ENCODE peak calls at places on chromosomes 5 and 9, in six cellular contexts. One of them, this sample, is unnamed.

GRCh38 chr5:173902743-173903142 is 14.6 kb downstream of the CPEB4 start:
- DNase-seq in ELR: no peak
- DNase-seq in left colon: no peak
- DNase-seq in WTC11: no peak
- DNase-seq in lower leg skin: no peak
- DNase-seq in amniotic stem cell: no peak
- DNase-seq in this sample: no peak

GRCh38 chr5:111072949-111073682 is 1.6 kb downstream of the TSLP start:
- DNase-seq in ELR: peak
- DNase-seq in left colon: peak
- DNase-seq in WTC11: peak
- DNase-seq in lower leg skin: peak
- DNase-seq in amniotic stem cell: no peak
- DNase-seq in this sample: peak

GRCh38 chr9:93960221-93960970 is 5.2 kb upstream of the BARX1 start:
- DNase-seq in ELR: peak
- DNase-seq in left colon: peak
- DNase-seq in WTC11: peak
- DNase-seq in lower leg skin: no peak
- DNase-seq in amniotic stem cell: no peak
- DNase-seq in this sample: no peak

GRCh38 chr9:137519553-137519952 is 30.6 kb downstream of the PNPLA7 start:
- DNase-seq in ELR: no peak
- DNase-seq in left colon: no peak
- DNase-seq in WTC11: no peak
- DNase-seq in lower leg skin: no peak
- DNase-seq in amniotic stem cell: no peak
- DNase-seq in this sample: no peak

GRCh38 chr5:142720561-142721275 is 34.8 kb upstream of the FGF1 start:
- DNase-seq in ELR: no peak
- DNase-seq in left colon: peak
- DNase-seq in WTC11: no peak
- DNase-seq in lower leg skin: no peak
- DNase-seq in amniotic stem cell: no peak
- DNase-seq in this sample: no peak

GRCh38 chr9:116163293-116164055 is 9.9 kb downstream of the PAPPA start:
- DNase-seq in ELR: peak
- DNase-seq in left colon: no peak
- DNase-seq in WTC11: no peak
- DNase-seq in lower leg skin: no peak
- DNase-seq in amniotic stem cell: no peak
- DNase-seq in this sample: no peak

GRCh38 chr5:17735771-17736170 is 101.5 kb downstream of the TAF11L14 start:
- DNase-seq in ELR: no peak
- DNase-seq in left colon: no peak
- DNase-seq in WTC11: no peak
- DNase-seq in lower leg skin: no peak
- DNase-seq in amniotic stem cell: no peak
- DNase-seq in this sample: no peak

GRCh38 chr9:81682797-81683196 is 6.5 kb downstream of the TLE1 start:
- DNase-seq in ELR: no peak
- DNase-seq in left colon: peak
- DNase-seq in WTC11: no peak
- DNase-seq in lower leg skin: no peak
- DNase-seq in amniotic stem cell: no peak
- DNase-seq in this sample: no peak

GRCh38 chr5:179271301-179271650 is 74.0 kb downstream of the ADAMTS2 start:
- DNase-seq in ELR: no peak
- DNase-seq in left colon: no peak
- DNase-seq in WTC11: peak
- DNase-seq in lower leg skin: no peak
- DNase-seq in amniotic stem cell: no peak
- DNase-seq in this sample: no peak

GRCh38 chr9:106288689-106289088 is 574.3 kb upstream of the ZNF462 start:
- DNase-seq in ELR: no peak
- DNase-seq in left colon: no peak
- DNase-seq in WTC11: no peak
- DNase-seq in lower leg skin: no peak
- DNase-seq in amniotic stem cell: no peak
- DNase-seq in this sample: no peak

GRCh38 chr5:1171340-1171941 is 30.0 kb upstream of the SLC6A19 start:
- DNase-seq in ELR: peak
- DNase-seq in left colon: no peak
- DNase-seq in WTC11: no peak
- DNase-seq in lower leg skin: peak
- DNase-seq in amniotic stem cell: no peak
- DNase-seq in this sample: no peak

GRCh38 chr5:16809816-16810502 is 126.1 kb downstream of the MYO10 start:
- DNase-seq in ELR: no peak
- DNase-seq in left colon: peak
- DNase-seq in WTC11: no peak
- DNase-seq in lower leg skin: peak
- DNase-seq in amniotic stem cell: peak
- DNase-seq in this sample: no peak